ENCODE peak calls at places on chromosomes 4 and X, in five cellular contexts. One of them, this sample, is unnamed.

GRCh38 chrX:43239356-43239755 is 416.7 kb upstream of the MAOA start:
- DNase-seq in activated CD8-positive, alpha-beta memory T cell treated with anti-CD3 and anti-CD28 coated beads for 24 hours: no peak
- DNase-seq in neural crest cell: no peak
- DNase-seq in glomerular endothelial cell: no peak
- DNase-seq in nephron progenitor cell: no peak
- DNase-seq in this sample: no peak

GRCh38 chrX:19589105-19589504 is 73.8 kb upstream of the MAP3K15 start:
- DNase-seq in activated CD8-positive, alpha-beta memory T cell treated with anti-CD3 and anti-CD28 coated beads for 24 hours: no peak
- DNase-seq in neural crest cell: no peak
- DNase-seq in glomerular endothelial cell: no peak
- DNase-seq in nephron progenitor cell: no peak
- DNase-seq in this sample: no peak

GRCh38 chrX:136146614-136147319 is 566 bp upstream of the FHL1 start:
- DNase-seq in activated CD8-positive, alpha-beta memory T cell treated with anti-CD3 and anti-CD28 coated beads for 24 hours: peak
- DNase-seq in neural crest cell: no peak
- DNase-seq in glomerular endothelial cell: no peak
- DNase-seq in nephron progenitor cell: peak
- DNase-seq in this sample: peak

GRCh38 chr4:165540206-165540865 is 161.5 kb downstream of the CPE start:
- DNase-seq in activated CD8-positive, alpha-beta memory T cell treated with anti-CD3 and anti-CD28 coated beads for 24 hours: no peak
- DNase-seq in neural crest cell: no peak
- DNase-seq in glomerular endothelial cell: no peak
- DNase-seq in nephron progenitor cell: no peak
- DNase-seq in this sample: no peak

GRCh38 chrX:1727531-1728027 is 112.7 kb downstream of the ASMT start:
- DNase-seq in activated CD8-positive, alpha-beta memory T cell treated with anti-CD3 and anti-CD28 coated beads for 24 hours: peak
- DNase-seq in neural crest cell: no peak
- DNase-seq in glomerular endothelial cell: no peak
- DNase-seq in nephron progenitor cell: peak
- DNase-seq in this sample: no peak

GRCh38 chrX:134626434-134626833 is 31.8 kb downstream of the PLAC1 start:
- DNase-seq in activated CD8-positive, alpha-beta memory T cell treated with anti-CD3 and anti-CD28 coated beads for 24 hours: no peak
- DNase-seq in neural crest cell: no peak
- DNase-seq in glomerular endothelial cell: no peak
- DNase-seq in nephron progenitor cell: no peak
- DNase-seq in this sample: no peak

GRCh38 chr4:1578301-1578781 is 105.8 kb downstream of the FAM53A start:
- DNase-seq in activated CD8-positive, alpha-beta memory T cell treated with anti-CD3 and anti-CD28 coated beads for 24 hours: no peak
- DNase-seq in neural crest cell: no peak
- DNase-seq in glomerular endothelial cell: no peak
- DNase-seq in nephron progenitor cell: peak
- DNase-seq in this sample: no peak

GRCh38 chrX:110341189-110342035 is 17.2 kb upstream of the RTL9 start:
- DNase-seq in activated CD8-positive, alpha-beta memory T cell treated with anti-CD3 and anti-CD28 coated beads for 24 hours: no peak
- DNase-seq in neural crest cell: no peak
- DNase-seq in glomerular endothelial cell: no peak
- DNase-seq in nephron progenitor cell: no peak
- DNase-seq in this sample: no peak

GRCh38 chrX:152958047-152958446 is 35.9 kb downstream of the PNMA5 start:
- DNase-seq in activated CD8-positive, alpha-beta memory T cell treated with anti-CD3 and anti-CD28 coated beads for 24 hours: no peak
- DNase-seq in neural crest cell: no peak
- DNase-seq in glomerular endothelial cell: no peak
- DNase-seq in nephron progenitor cell: no peak
- DNase-seq in this sample: no peak

GRCh38 chr4:84578540-84579409 is 4.2 kb upstream of the CDS1 start:
- DNase-seq in activated CD8-positive, alpha-beta memory T cell treated with anti-CD3 and anti-CD28 coated beads for 24 hours: no peak
- DNase-seq in neural crest cell: no peak
- DNase-seq in glomerular endothelial cell: peak
- DNase-seq in nephron progenitor cell: peak
- DNase-seq in this sample: no peak

GRCh38 chrX:47091149-47091775 is 13.0 kb downstream of the RGN start:
- DNase-seq in activated CD8-positive, alpha-beta memory T cell treated with anti-CD3 and anti-CD28 coated beads for 24 hours: no peak
- DNase-seq in neural crest cell: no peak
- DNase-seq in glomerular endothelial cell: no peak
- DNase-seq in nephron progenitor cell: no peak
- DNase-seq in this sample: no peak

GRCh38 chr4:4260185-4260751 is 12.2 kb upstream of the TMEM128 start:
- DNase-seq in activated CD8-positive, alpha-beta memory T cell treated with anti-CD3 and anti-CD28 coated beads for 24 hours: no peak
- DNase-seq in neural crest cell: no peak
- DNase-seq in glomerular endothelial cell: no peak
- DNase-seq in nephron progenitor cell: no peak
- DNase-seq in this sample: peak

GRCh38 chr4:175246941-175247340 is 328.8 kb downstream of the ADAM29 start:
- DNase-seq in activated CD8-positive, alpha-beta memory T cell treated with anti-CD3 and anti-CD28 coated beads for 24 hours: no peak
- DNase-seq in neural crest cell: no peak
- DNase-seq in glomerular endothelial cell: no peak
- DNase-seq in nephron progenitor cell: no peak
- DNase-seq in this sample: no peak